ENCODE peak calls at places on chromosomes 16 and 17, in four cellular contexts. One of them, this sample, is unnamed.

GRCh38 chr17:40516581-40517285 is 15.3 kb upstream of the TNS4 start:
- ATAC-seq in left lung: no peak
- ATAC-seq in foreskin keratinocyte: no peak
- ATAC-seq in T-helper 17 cell: peak; percentile 87
- ATAC-seq in this sample: no peak

GRCh38 chr17:73516356-73516755 is 127.9 kb downstream of the SDK2 start:
- ATAC-seq in T-helper 17 cell: no peak
- ATAC-seq in left lung: no peak
- ATAC-seq in foreskin keratinocyte: no peak
- ATAC-seq in this sample: no peak

GRCh38 chr17:74877592-74878543 is 5.1 kb upstream of the FDXR start:
- ATAC-seq in left lung: peak; percentile 4
- ATAC-seq in T-helper 17 cell: no peak
- ATAC-seq in foreskin keratinocyte: peak; percentile 62
- ATAC-seq in this sample: no peak

GRCh38 chr17:29207986-29208385 is 27.8 kb upstream of the MYO18A start:
- ATAC-seq in foreskin keratinocyte: no peak
- ATAC-seq in left lung: no peak
- ATAC-seq in T-helper 17 cell: no peak
- ATAC-seq in this sample: no peak

GRCh38 chr16:88113545-88114045 is 162.4 kb downstream of the BANP start:
- ATAC-seq in foreskin keratinocyte: no peak
- ATAC-seq in T-helper 17 cell: no peak
- ATAC-seq in left lung: no peak
- ATAC-seq in this sample: no peak

GRCh38 chr17:62587554-62587953 is 39.9 kb upstream of the MRC2 start:
- ATAC-seq in left lung: peak; percentile 72
- ATAC-seq in T-helper 17 cell: no peak
- ATAC-seq in foreskin keratinocyte: no peak
- ATAC-seq in this sample: no peak

GRCh38 chr17:55172612-55173011 is 92.1 kb upstream of the HLF start:
- ATAC-seq in T-helper 17 cell: no peak
- ATAC-seq in left lung: no peak
- ATAC-seq in foreskin keratinocyte: peak; percentile 99
- ATAC-seq in this sample: no peak

GRCh38 chr17:82947051-82947991 is 107.5 kb upstream of the ZNF750 start:
- ATAC-seq in T-helper 17 cell: no peak
- ATAC-seq in left lung: peak; percentile 8
- ATAC-seq in foreskin keratinocyte: no peak
- ATAC-seq in this sample: no peak

GRCh38 chr17:9028632-9029570 is 7.6 kb downstream of the NTN1 start:
- ATAC-seq in T-helper 17 cell: no peak
- ATAC-seq in foreskin keratinocyte: no peak
- ATAC-seq in left lung: no peak
- ATAC-seq in this sample: no peak

GRCh38 chr17:32777436-32777835 is 99.5 kb downstream of the MYO1D start:
- ATAC-seq in foreskin keratinocyte: peak; percentile 80
- ATAC-seq in left lung: no peak
- ATAC-seq in T-helper 17 cell: no peak
- ATAC-seq in this sample: no peak

GRCh38 chr16:19578378-19578851 is 22.9 kb downstream of the VPS35L start:
- ATAC-seq in left lung: no peak
- ATAC-seq in T-helper 17 cell: no peak
- ATAC-seq in foreskin keratinocyte: no peak
- ATAC-seq in this sample: peak; percentile 76

GRCh38 chr17:78806451-78806850 is 24.4 kb upstream of the CYTH1 start:
- ATAC-seq in foreskin keratinocyte: peak; percentile 51
- ATAC-seq in T-helper 17 cell: peak; percentile 51
- ATAC-seq in left lung: peak; percentile 39
- ATAC-seq in this sample: peak; percentile 32

GRCh38 chr17:2253362-2253761 is 50.2 kb downstream of the SMG6 start:
- ATAC-seq in left lung: no peak
- ATAC-seq in foreskin keratinocyte: no peak
- ATAC-seq in T-helper 17 cell: no peak
- ATAC-seq in this sample: no peak

GRCh38 chr16:57555831-57556230 is 13.4 kb downstream of the ADGRG5 start:
- ATAC-seq in T-helper 17 cell: no peak
- ATAC-seq in foreskin keratinocyte: no peak
- ATAC-seq in left lung: no peak
- ATAC-seq in this sample: no peak

GRCh38 chr17:28174352-28175046 is 132.0 kb downstream of the NLK start:
- ATAC-seq in foreskin keratinocyte: peak; percentile 21
- ATAC-seq in left lung: no peak
- ATAC-seq in T-helper 17 cell: peak; percentile 55
- ATAC-seq in this sample: no peak

GRCh38 chr16:88411951-88412576 is 29.3 kb downstream of the ZNF469 start:
- ATAC-seq in T-helper 17 cell: no peak
- ATAC-seq in foreskin keratinocyte: no peak
- ATAC-seq in left lung: no peak
- ATAC-seq in this sample: no peak

GRCh38 chr17:42060231-42060630 is 9.8 kb upstream of the C17orf113 start:
- ATAC-seq in foreskin keratinocyte: no peak
- ATAC-seq in left lung: no peak
- ATAC-seq in T-helper 17 cell: no peak
- ATAC-seq in this sample: no peak

GRCh38 chr16:66596986-66597848 is 7.3 kb upstream of the CMTM3 start:
- ATAC-seq in T-helper 17 cell: no peak
- ATAC-seq in left lung: no peak
- ATAC-seq in foreskin keratinocyte: no peak
- ATAC-seq in this sample: no peak

GRCh38 chr16:29916979-29917378 is 9.0 kb downstream of the KCTD13 start:
- ATAC-seq in T-helper 17 cell: no peak
- ATAC-seq in left lung: no peak
- ATAC-seq in foreskin keratinocyte: no peak
- ATAC-seq in this sample: no peak

GRCh38 chr17:38605852-38606645 is at the start of gene SRCIN1:
- ATAC-seq in T-helper 17 cell: peak; percentile 56
- ATAC-seq in foreskin keratinocyte: peak; percentile 11
- ATAC-seq in left lung: peak; percentile 72
- ATAC-seq in this sample: peak; percentile 38

GRCh38 chr16:47144559-47144877 is 773 bp upstream of the NETO2 start:
- ATAC-seq in left lung: no peak
- ATAC-seq in foreskin keratinocyte: no peak
- ATAC-seq in T-helper 17 cell: no peak
- ATAC-seq in this sample: no peak

GRCh38 chr17:44191941-44192496 is 5.2 kb downstream of the TMUB2 start:
- ATAC-seq in foreskin keratinocyte: no peak
- ATAC-seq in left lung: peak; percentile 43
- ATAC-seq in T-helper 17 cell: no peak
- ATAC-seq in this sample: no peak

GRCh38 chr17:46925185-46925858 is 2.4 kb downstream of the GOSR2 start:
- ATAC-seq in T-helper 17 cell: no peak
- ATAC-seq in foreskin keratinocyte: no peak
- ATAC-seq in left lung: no peak
- ATAC-seq in this sample: no peak